ENCODE peak calls at places on chromosomes 13 and 19, in four cellular contexts. T is IMR-90, K is K562, I is GM12878. R is an unnamed sample.

GRCh38 chr13:37241786-37242185 is 136.3 kb upstream of the CSNK1A1L start:
- DNase-seq in K (no peak), T (no peak), I (no peak), R (no peak)

GRCh38 chr13:28831117-28831516 is 11.0 kb downstream of the MTUS2 start:
- DNase-seq in I (no peak), K (no peak), T (no peak), R (no peak)

GRCh38 chr13:24004971-24005370 is 107.7 kb upstream of the C1QTNF9B start:
- DNase-seq in K (no peak), I (no peak), T (no peak), R (no peak)

GRCh38 chr19:29492761-29493160 is 33.0 kb upstream of the VSTM2B start:
- DNase-seq in K (no peak), I (no peak), T (peak), R (no peak)

GRCh38 chr13:75687145-75687763 is 51.1 kb downstream of the LMO7 start:
- DNase-seq in K (peak), T (peak), I (no peak), R (no peak)

GRCh38 chr13:43261018-43261417 is 237.6 kb downstream of the DNAJC15 start:
- DNase-seq in I (no peak), K (no peak), T (peak), R (peak)

GRCh38 chr13:88601949-88602348 is 930.8 kb downstream of the SLITRK5 start:
- DNase-seq in I (no peak), K (no peak), T (no peak), R (no peak)

GRCh38 chr19:40392894-40393517 is 3.0 kb upstream of the HIPK4 start:
- DNase-seq in I (no peak), T (no peak), K (no peak), R (peak)

GRCh38 chr19:18461471-18461870 is 23.5 kb upstream of the ISYNA1 start:
- DNase-seq in I (no peak), T (no peak), K (no peak), R (no peak)

GRCh38 chr19:7903244-7904073 is at the start of gene MAP2K7:
- DNase-seq in I (peak), T (peak), K (peak), R (peak)

GRCh38 chr13:23710366-23710765 is 140.2 kb downstream of the TNFRSF19 start:
- DNase-seq in T (peak), I (no peak), K (no peak), R (no peak)

GRCh38 chr13:63578796-63579195 is 2163.1 kb upstream of the PCDH20 start:
- DNase-seq in I (no peak), T (no peak), K (no peak), R (no peak)

GRCh38 chr13:77372275-77372674 is 45.4 kb upstream of the MYCBP2 start:
- DNase-seq in K (no peak), I (no peak), T (no peak), R (no peak)

GRCh38 chr19:50444059-50444458 is 11.4 kb downstream of the MYBPC2 start:
- DNase-seq in I (no peak), T (no peak), K (no peak), R (no peak)

GRCh38 chr19:3821156-3821555 is 35.0 kb upstream of the MATK start:
- DNase-seq in T (no peak), K (no peak), I (no peak), R (peak)

GRCh38 chr13:101092985-101093384 is 323.3 kb downstream of the NALCN start:
- DNase-seq in K (no peak), T (peak), I (no peak), R (no peak)

GRCh38 chr19:31220540-31220939 is 128.7 kb downstream of the TSHZ3 start:
- DNase-seq in K (peak), I (no peak), T (no peak), R (peak)

GRCh38 chr13:99859178-99860177 is 112.1 kb downstream of the ZIC5 start:
- DNase-seq in K (no peak), T (no peak), I (peak), R (no peak)

GRCh38 chr13:26485786-26486185 is 71.7 kb upstream of the WASF3 start:
- DNase-seq in T (no peak), K (no peak), I (no peak), R (no peak)

GRCh38 chr13:43303040-43303729 is 279.8 kb downstream of the DNAJC15 start:
- DNase-seq in T (peak), K (no peak), I (no peak), R (peak)

GRCh38 chr13:35512271-35512920 is 35.9 kb upstream of the MAB21L1 start:
- DNase-seq in I (no peak), T (peak), K (no peak), R (no peak)

GRCh38 chr13:25923217-25924085 is 128.4 kb downstream of the SHISA2 start:
- DNase-seq in K (no peak), T (no peak), I (no peak), R (no peak)

GRCh38 chr13:110615322-110616102 is at the start of gene NAXD:
- DNase-seq in K (peak), T (peak), I (peak), R (peak)

GRCh38 chr13:33911521-33911920 is 93.6 kb downstream of the RFC3 start:
- DNase-seq in T (no peak), I (no peak), K (no peak), R (no peak)

GRCh38 chr13:53783466-53783865 is 754.9 kb downstream of the OLFM4 start:
- DNase-seq in I (no peak), T (no peak), K (no peak), R (no peak)

DNA sequence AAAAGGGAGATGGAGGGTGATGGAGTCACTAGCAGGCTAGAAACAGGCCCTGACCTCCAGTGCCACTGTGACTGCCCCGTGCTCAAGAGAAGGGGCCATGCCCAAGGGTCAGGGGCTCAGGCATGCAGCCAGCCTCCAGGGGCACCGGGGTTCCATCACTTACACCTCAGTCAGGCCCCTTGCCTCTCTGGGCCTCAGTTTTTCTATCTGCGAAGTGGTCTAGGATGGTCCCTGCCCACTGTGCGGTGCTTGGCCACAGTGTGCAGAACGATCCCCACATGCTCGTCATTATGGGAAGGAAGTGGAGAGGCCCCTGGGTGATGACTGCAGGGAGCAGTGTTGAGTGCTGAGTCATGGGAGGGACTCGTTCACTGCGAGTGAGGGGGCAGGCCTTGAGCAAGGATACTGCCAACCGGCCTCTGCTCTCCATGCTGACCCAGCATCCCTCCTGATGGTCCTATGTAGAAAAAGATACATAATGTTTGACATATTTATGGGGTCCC is 23.1 kb downstream of the TMED1 start:
- DNase-seq in I (no peak), T (peak), K (peak), R (peak)
- TF ChIP-seq POLR2A in I (peak), T (no peak), K (peak), R (no peak)

DNA sequence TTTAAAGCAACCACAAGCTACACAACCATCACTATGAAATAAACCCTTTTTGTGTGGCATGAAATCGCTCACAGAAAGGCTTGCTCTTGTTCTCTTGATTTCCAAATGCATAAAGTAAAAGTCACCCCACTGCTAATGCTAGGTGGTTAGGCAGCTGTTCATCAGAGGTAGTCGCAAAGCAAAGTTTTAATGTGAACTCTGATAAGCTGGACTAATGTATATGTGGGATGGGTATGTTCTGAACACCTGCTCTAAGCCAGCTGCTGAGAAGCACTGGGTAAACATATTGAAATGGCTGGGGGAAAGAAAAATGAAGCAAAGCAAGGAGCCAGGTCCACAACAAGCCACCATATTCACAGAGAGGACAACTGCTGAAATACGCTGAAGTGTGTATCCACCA is 142.3 kb downstream of the KLF12 start:
- DNase-seq in K (no peak), T (no peak), I (no peak), R (no peak)
- TF ChIP-seq RCOR1 in K (no peak), T (no peak), I (no peak), R (no peak)

DNA sequence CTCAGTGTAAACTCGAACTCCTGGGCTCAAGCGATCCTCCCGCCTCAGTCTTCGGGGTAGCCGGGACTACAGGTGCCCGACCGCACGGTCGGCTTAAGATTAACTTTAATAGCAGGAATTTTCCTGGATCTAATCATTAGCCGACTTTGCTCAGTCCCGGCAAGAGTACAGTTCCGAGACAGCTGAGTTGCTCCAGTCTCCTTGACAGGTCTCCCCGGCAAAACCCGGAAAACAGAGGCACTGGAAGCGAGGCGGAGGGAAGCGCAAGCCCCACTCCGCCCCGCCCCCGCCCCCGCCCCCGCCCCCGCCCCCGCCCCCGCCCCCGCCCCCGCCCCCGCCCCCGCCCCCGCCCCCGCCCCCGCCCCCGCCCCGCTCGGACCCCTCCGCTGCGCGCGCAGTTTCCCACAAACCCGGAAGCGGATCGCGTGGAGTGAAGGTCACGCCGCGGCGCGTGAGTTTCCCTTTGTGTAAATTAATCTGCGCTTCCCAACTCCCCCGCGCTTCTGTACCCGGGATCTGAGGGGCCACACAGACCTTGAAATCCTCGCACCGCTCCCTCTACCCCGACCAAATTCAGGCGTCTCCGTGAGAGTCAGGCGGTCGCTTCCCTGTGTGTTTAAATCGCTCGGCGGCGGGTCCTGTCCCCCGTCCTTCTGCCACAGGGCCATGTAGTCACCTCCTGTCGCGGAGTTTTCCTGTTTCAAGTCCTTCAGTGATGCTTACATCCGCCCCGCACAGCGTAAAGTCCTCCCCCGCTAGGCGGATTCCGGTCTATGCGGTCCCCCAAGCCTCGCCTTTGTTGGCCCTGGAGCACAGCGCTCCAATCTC is at the start of gene ZNF480:
- DNase-seq in K (peak), I (peak), T (peak), R (peak)
- TF ChIP-seq POLR2A in K (peak), I (peak), T (peak), R (peak)

DNA sequence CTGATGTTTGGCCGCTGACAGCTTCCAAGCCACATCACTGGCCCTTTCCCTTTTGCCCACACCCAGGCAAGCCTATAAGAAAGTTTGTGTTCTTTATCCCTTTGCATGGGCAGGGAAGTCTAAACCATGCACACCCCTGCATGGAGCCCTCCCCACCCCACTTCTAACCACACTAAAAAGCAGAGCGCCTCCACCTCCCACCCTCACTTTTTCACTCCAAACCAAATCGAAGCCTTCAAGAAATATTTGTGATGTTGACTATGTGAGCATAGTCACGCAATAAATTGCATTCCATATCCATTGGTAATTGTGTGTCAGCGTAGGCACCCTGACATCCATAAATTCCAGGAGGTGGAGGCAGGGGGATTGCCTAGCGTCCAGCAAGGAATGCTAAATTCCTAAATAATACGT is 104.4 kb upstream of the LSM14A start:
- DNase-seq in I (no peak), K (no peak), T (peak), R (peak)
- TF ChIP-seq RCOR1 in I (no peak), K (no peak), T (no peak), R (no peak)

DNA sequence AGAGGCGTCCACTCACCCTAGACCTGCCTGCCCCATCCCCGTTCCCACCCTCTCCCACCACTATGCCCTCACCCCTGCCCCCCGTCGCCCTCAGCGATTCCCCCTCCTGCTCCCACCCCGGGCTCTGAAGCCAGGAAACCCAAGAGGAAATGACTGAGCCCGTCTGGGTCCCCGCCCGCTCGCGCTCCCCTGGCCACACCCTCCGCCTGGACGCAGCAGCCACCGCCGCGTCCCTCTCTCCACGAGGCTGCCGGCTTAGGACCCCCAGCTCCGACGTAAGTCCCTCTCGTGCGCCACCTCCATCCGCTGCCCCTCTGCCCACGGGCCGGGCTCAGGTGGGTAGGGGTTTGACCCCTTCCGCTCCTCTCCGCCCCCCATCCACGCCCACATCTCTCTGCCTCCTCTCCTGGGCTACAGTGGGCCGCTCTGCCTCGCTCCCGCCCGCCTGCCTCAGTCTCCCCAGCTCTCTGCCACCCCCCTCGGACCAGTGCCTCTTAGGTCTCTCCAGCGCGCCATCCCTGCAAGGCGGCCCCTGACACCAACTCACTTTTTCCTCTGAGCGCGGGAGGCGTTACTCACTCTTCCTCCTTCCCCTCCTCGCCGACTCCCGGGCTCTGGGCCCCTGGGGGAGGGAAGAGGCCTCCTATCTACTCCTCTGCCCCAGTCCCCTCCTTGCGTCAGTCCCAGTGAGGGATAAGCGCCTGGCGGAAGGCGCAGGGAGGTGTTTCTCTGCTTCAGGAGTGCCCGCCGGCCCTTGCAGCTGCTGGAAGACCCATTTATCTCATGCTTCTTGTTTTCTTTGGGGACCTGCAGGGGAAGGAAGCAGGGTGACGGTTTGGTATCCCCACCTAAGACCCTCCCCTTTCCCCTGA is at the start of gene FXYD5:
- DNase-seq in I (no peak), K (peak), T (peak), R (peak)
- TF ChIP-seq POLR2A in I (peak), K (peak), T (peak), R (peak)

GRCh38 chr19:41441321-41441945 is 1.5 kb upstream of the ERICH4 start:
- DNase-seq in K (no peak), I (no peak), T (no peak), R (no peak)

GRCh38 chr19:41445575-41445974 is 2.6 kb downstream of the ERICH4 start:
- DNase-seq in T (no peak), K (no peak), I (no peak), R (no peak)

GRCh38 chr19:41442473-41443360 is at the start of gene ERICH4:
- DNase-seq in I (no peak), T (no peak), K (no peak), R (no peak)

GRCh38 chr19:41447732-41448332 is 4.9 kb downstream of the ERICH4 start:
- DNase-seq in T (no peak), K (no peak), I (no peak), R (no peak)

GRCh38 chr19:41443813-41444455 is 978 bp downstream of the ERICH4 start:
- DNase-seq in I (no peak), K (no peak), T (no peak), R (no peak)
- TF ChIP-seq RCOR1 in I (no peak), K (no peak), T (no peak), R (no peak)

GRCh38 chr19:44539991-44540390 is 10.5 kb upstream of the CEACAM20 start:
- DNase-seq in T (no peak), K (no peak), I (no peak), R (no peak)

GRCh38 chr19:44544031-44544430 is 14.6 kb upstream of the CEACAM20 start:
- DNase-seq in I (no peak), K (no peak), T (no peak), R (no peak)

GRCh38 chr19:44542671-44543070 is 13.2 kb upstream of the CEACAM20 start:
- DNase-seq in K (no peak), I (no peak), T (no peak), R (no peak)

GRCh38 chr19:44539236-44539819 is 9.9 kb upstream of the CEACAM20 start:
- DNase-seq in T (peak), K (no peak), I (no peak), R (no peak)

GRCh38 chr19:44540736-44541135 is 11.3 kb upstream of the CEACAM20 start:
- DNase-seq in K (no peak), T (no peak), I (no peak), R (no peak)
- TF ChIP-seq POLR2A in K (no peak), T (no peak), I (no peak), R (no peak)

GRCh38 chr13:84352946-84353345 is 470.7 kb upstream of the SLITRK1 start:
- DNase-seq in T (no peak), K (no peak), I (no peak), R (no peak)
- TF ChIP-seq RCOR1 in T (no peak), K (no peak), I (no peak), R (no peak)

GRCh38 chr13:114237415-114238112 is 2.9 kb downstream of the CDC16 start:
- DNase-seq in I (no peak), K (peak), T (no peak), R (no peak)

GRCh38 chr13:114236224-114236623 is 1.5 kb downstream of the CDC16 start:
- DNase-seq in I (no peak), K (no peak), T (no peak), R (no peak)

GRCh38 chr13:114234266-114234644 is 442 bp upstream of the CDC16 start:
- DNase-seq in I (no peak), T (no peak), K (no peak), R (no peak)

GRCh38 chr13:114235697-114236096 is 1.0 kb downstream of the CDC16 start:
- DNase-seq in T (no peak), K (no peak), I (no peak), R (no peak)

DNA sequence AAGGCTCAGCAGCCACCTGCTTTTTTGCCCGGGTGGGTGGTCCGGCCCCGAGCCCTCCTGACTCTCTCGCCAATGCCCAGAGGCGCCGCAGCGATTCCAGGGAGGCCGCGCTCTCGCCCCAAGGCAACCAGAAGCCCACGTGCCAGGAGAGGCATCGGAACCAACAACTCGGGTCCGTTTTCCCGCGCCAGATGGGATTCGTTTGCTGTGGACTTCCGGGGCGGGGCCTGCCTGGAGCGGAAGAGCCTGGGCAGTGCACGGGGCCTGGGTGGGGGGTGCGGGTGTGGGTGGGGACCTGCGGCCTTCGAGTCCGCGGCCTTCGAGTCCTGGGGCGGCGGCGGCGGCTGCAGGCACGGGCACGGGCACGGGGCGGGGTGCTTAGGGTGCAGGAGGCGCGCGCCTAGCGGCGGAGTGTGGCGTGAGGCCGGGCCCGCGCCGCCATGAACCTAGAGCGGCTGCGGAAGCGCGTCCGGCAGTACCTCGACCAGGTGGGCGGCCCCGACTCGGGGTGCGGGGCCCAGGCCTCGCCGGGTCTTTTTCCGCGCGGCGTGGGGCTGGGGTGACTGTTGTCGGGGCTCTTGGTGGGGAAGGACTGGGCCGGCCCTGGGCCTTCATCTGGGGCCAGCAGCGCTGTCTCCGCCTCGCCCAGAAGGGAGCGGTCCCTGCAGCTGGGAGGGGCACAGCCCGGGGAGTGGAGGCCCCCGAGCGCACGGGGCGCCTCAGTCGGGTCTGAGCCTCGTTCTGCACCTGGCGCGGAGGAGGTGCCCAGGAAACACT is at the start of gene CDC16:
- DNase-seq in K (peak), I (peak), T (peak), R (peak)
- TF ChIP-seq POLR2A in K (peak), I (peak), T (peak), R (peak)

R was measured in A549.